ENCODE peak calls at places on chromosome 9, in seven cellular contexts. One of them, this sample, is unnamed.
A peak's percentile ranks its signal among the peaks of the same experiment; 100 is the strongest.

GRCh38 chr9:84949969-84950368 is 280.4 kb downstream of the NTRK2 start:
- DNase-seq in colonic mucosa: no peak
- DNase-seq in stimulated activated CD4-positive, alpha-beta T cell treated with anti-CD3 and anti-CD28 coated beads, Interleukin-2, amount 100 ng/mL, for 48 hours: no peak
- DNase-seq in Right ventricle myocardium inferior: no peak
- DNase-seq in activated gamma-delta T cell treated with Interleukin-2 at 50 U/mL for 16 hours: no peak
- DNase-seq in right cardiac atrium: no peak
- DNase-seq in OCI-M1: no peak
- DNase-seq in this sample: no peak

GRCh38 chr9:127430415-127430814 is 6.2 kb downstream of the ZNF79 start:
- DNase-seq in colonic mucosa: no peak
- DNase-seq in stimulated activated CD4-positive, alpha-beta T cell treated with anti-CD3 and anti-CD28 coated beads, Interleukin-2, amount 100 ng/mL, for 48 hours: no peak
- DNase-seq in Right ventricle myocardium inferior: no peak
- DNase-seq in activated gamma-delta T cell treated with Interleukin-2 at 50 U/mL for 16 hours: no peak
- DNase-seq in right cardiac atrium: no peak
- DNase-seq in OCI-M1: no peak
- DNase-seq in this sample: no peak

GRCh38 chr9:131887680-131888079 is 147.8 kb upstream of the RAPGEF1 start:
- DNase-seq in colonic mucosa: no peak
- DNase-seq in stimulated activated CD4-positive, alpha-beta T cell treated with anti-CD3 and anti-CD28 coated beads, Interleukin-2, amount 100 ng/mL, for 48 hours: no peak
- DNase-seq in Right ventricle myocardium inferior: no peak
- DNase-seq in activated gamma-delta T cell treated with Interleukin-2 at 50 U/mL for 16 hours: no peak
- DNase-seq in right cardiac atrium: no peak
- DNase-seq in OCI-M1: no peak
- DNase-seq in this sample: no peak

GRCh38 chr9:121242219-121242954 is 25.6 kb upstream of the GSN start:
- DNase-seq in colonic mucosa: no peak
- DNase-seq in stimulated activated CD4-positive, alpha-beta T cell treated with anti-CD3 and anti-CD28 coated beads, Interleukin-2, amount 100 ng/mL, for 48 hours: no peak
- DNase-seq in Right ventricle myocardium inferior: no peak
- DNase-seq in activated gamma-delta T cell treated with Interleukin-2 at 50 U/mL for 16 hours: no peak
- DNase-seq in right cardiac atrium: no peak
- DNase-seq in OCI-M1: no peak
- DNase-seq in this sample: no peak

GRCh38 chr9:134187110-134187531 is 22.8 kb upstream of the RNU6ATAC start:
- DNase-seq in colonic mucosa: no peak
- DNase-seq in stimulated activated CD4-positive, alpha-beta T cell treated with anti-CD3 and anti-CD28 coated beads, Interleukin-2, amount 100 ng/mL, for 48 hours: no peak
- DNase-seq in Right ventricle myocardium inferior: peak; percentile 58
- DNase-seq in activated gamma-delta T cell treated with Interleukin-2 at 50 U/mL for 16 hours: no peak
- DNase-seq in right cardiac atrium: peak; percentile 59
- DNase-seq in OCI-M1: no peak
- DNase-seq in this sample: no peak

GRCh38 chr9:1458503-1458902 is 408.3 kb downstream of the DMRT2 start:
- DNase-seq in colonic mucosa: no peak
- DNase-seq in stimulated activated CD4-positive, alpha-beta T cell treated with anti-CD3 and anti-CD28 coated beads, Interleukin-2, amount 100 ng/mL, for 48 hours: no peak
- DNase-seq in Right ventricle myocardium inferior: no peak
- DNase-seq in activated gamma-delta T cell treated with Interleukin-2 at 50 U/mL for 16 hours: no peak
- DNase-seq in right cardiac atrium: no peak
- DNase-seq in OCI-M1: peak; percentile 55
- DNase-seq in this sample: no peak

GRCh38 chr9:136310273-136311030 is 6.6 kb upstream of the CCDC187 start:
- DNase-seq in colonic mucosa: no peak
- DNase-seq in stimulated activated CD4-positive, alpha-beta T cell treated with anti-CD3 and anti-CD28 coated beads, Interleukin-2, amount 100 ng/mL, for 48 hours: no peak
- DNase-seq in Right ventricle myocardium inferior: peak; percentile 49
- DNase-seq in activated gamma-delta T cell treated with Interleukin-2 at 50 U/mL for 16 hours: no peak
- DNase-seq in right cardiac atrium: peak; percentile 46
- DNase-seq in OCI-M1: no peak
- DNase-seq in this sample: no peak

GRCh38 chr9:131262327-131263032 is 13.8 kb downstream of the FAM78A start:
- DNase-seq in colonic mucosa: no peak
- DNase-seq in stimulated activated CD4-positive, alpha-beta T cell treated with anti-CD3 and anti-CD28 coated beads, Interleukin-2, amount 100 ng/mL, for 48 hours: no peak
- DNase-seq in Right ventricle myocardium inferior: no peak
- DNase-seq in activated gamma-delta T cell treated with Interleukin-2 at 50 U/mL for 16 hours: no peak
- DNase-seq in right cardiac atrium: no peak
- DNase-seq in OCI-M1: no peak
- DNase-seq in this sample: peak; percentile 36

GRCh38 chr9:750264-750967 is 91.1 kb upstream of the DMRT1 start:
- DNase-seq in colonic mucosa: no peak
- DNase-seq in stimulated activated CD4-positive, alpha-beta T cell treated with anti-CD3 and anti-CD28 coated beads, Interleukin-2, amount 100 ng/mL, for 48 hours: no peak
- DNase-seq in Right ventricle myocardium inferior: no peak
- DNase-seq in activated gamma-delta T cell treated with Interleukin-2 at 50 U/mL for 16 hours: no peak
- DNase-seq in right cardiac atrium: no peak
- DNase-seq in OCI-M1: no peak
- DNase-seq in this sample: no peak

GRCh38 chr9:98856982-98857381 is 49.5 kb downstream of the GALNT12 start:
- DNase-seq in colonic mucosa: no peak
- DNase-seq in stimulated activated CD4-positive, alpha-beta T cell treated with anti-CD3 and anti-CD28 coated beads, Interleukin-2, amount 100 ng/mL, for 48 hours: no peak
- DNase-seq in Right ventricle myocardium inferior: no peak
- DNase-seq in activated gamma-delta T cell treated with Interleukin-2 at 50 U/mL for 16 hours: no peak
- DNase-seq in right cardiac atrium: no peak
- DNase-seq in OCI-M1: peak; percentile 32
- DNase-seq in this sample: no peak

GRCh38 chr9:26086396-26086795 is 408.2 kb upstream of the TUSC1 start:
- DNase-seq in colonic mucosa: no peak
- DNase-seq in stimulated activated CD4-positive, alpha-beta T cell treated with anti-CD3 and anti-CD28 coated beads, Interleukin-2, amount 100 ng/mL, for 48 hours: no peak
- DNase-seq in Right ventricle myocardium inferior: no peak
- DNase-seq in activated gamma-delta T cell treated with Interleukin-2 at 50 U/mL for 16 hours: no peak
- DNase-seq in right cardiac atrium: no peak
- DNase-seq in OCI-M1: no peak
- DNase-seq in this sample: no peak

GRCh38 chr9:13755551-13755950 is 476.1 kb upstream of the MPDZ start:
- DNase-seq in colonic mucosa: no peak
- DNase-seq in stimulated activated CD4-positive, alpha-beta T cell treated with anti-CD3 and anti-CD28 coated beads, Interleukin-2, amount 100 ng/mL, for 48 hours: no peak
- DNase-seq in Right ventricle myocardium inferior: no peak
- DNase-seq in activated gamma-delta T cell treated with Interleukin-2 at 50 U/mL for 16 hours: no peak
- DNase-seq in right cardiac atrium: no peak
- DNase-seq in OCI-M1: no peak
- DNase-seq in this sample: no peak

GRCh38 chr9:102867488-102867887 is 127.6 kb upstream of the CYLC2 start:
- DNase-seq in colonic mucosa: no peak
- DNase-seq in stimulated activated CD4-positive, alpha-beta T cell treated with anti-CD3 and anti-CD28 coated beads, Interleukin-2, amount 100 ng/mL, for 48 hours: no peak
- DNase-seq in Right ventricle myocardium inferior: no peak
- DNase-seq in activated gamma-delta T cell treated with Interleukin-2 at 50 U/mL for 16 hours: no peak
- DNase-seq in right cardiac atrium: peak; percentile 47
- DNase-seq in OCI-M1: peak; percentile 28
- DNase-seq in this sample: no peak

GRCh38 chr9:120924698-120925534 is 1.7 kb downstream of the TRAF1 start:
- DNase-seq in colonic mucosa: no peak
- DNase-seq in stimulated activated CD4-positive, alpha-beta T cell treated with anti-CD3 and anti-CD28 coated beads, Interleukin-2, amount 100 ng/mL, for 48 hours: no peak
- DNase-seq in Right ventricle myocardium inferior: no peak
- DNase-seq in activated gamma-delta T cell treated with Interleukin-2 at 50 U/mL for 16 hours: peak; percentile 32
- DNase-seq in right cardiac atrium: no peak
- DNase-seq in OCI-M1: no peak
- DNase-seq in this sample: no peak

GRCh38 chr9:111658943-111659342 is 2.5 kb upstream of the GNG10 start:
- DNase-seq in colonic mucosa: peak; percentile 38
- DNase-seq in stimulated activated CD4-positive, alpha-beta T cell treated with anti-CD3 and anti-CD28 coated beads, Interleukin-2, amount 100 ng/mL, for 48 hours: no peak
- DNase-seq in Right ventricle myocardium inferior: no peak
- DNase-seq in activated gamma-delta T cell treated with Interleukin-2 at 50 U/mL for 16 hours: no peak
- DNase-seq in right cardiac atrium: no peak
- DNase-seq in OCI-M1: no peak
- DNase-seq in this sample: no peak

GRCh38 chr9:78289474-78289873 is 7.5 kb upstream of the PSAT1 start:
- DNase-seq in colonic mucosa: no peak
- DNase-seq in stimulated activated CD4-positive, alpha-beta T cell treated with anti-CD3 and anti-CD28 coated beads, Interleukin-2, amount 100 ng/mL, for 48 hours: no peak
- DNase-seq in Right ventricle myocardium inferior: no peak
- DNase-seq in activated gamma-delta T cell treated with Interleukin-2 at 50 U/mL for 16 hours: no peak
- DNase-seq in right cardiac atrium: no peak
- DNase-seq in OCI-M1: no peak
- DNase-seq in this sample: no peak

GRCh38 chr9:125418404-125418803 is 156.8 kb downstream of the GAPVD1 start:
- DNase-seq in colonic mucosa: no peak
- DNase-seq in stimulated activated CD4-positive, alpha-beta T cell treated with anti-CD3 and anti-CD28 coated beads, Interleukin-2, amount 100 ng/mL, for 48 hours: no peak
- DNase-seq in Right ventricle myocardium inferior: no peak
- DNase-seq in activated gamma-delta T cell treated with Interleukin-2 at 50 U/mL for 16 hours: no peak
- DNase-seq in right cardiac atrium: no peak
- DNase-seq in OCI-M1: no peak
- DNase-seq in this sample: no peak

GRCh38 chr9:5879419-5880181 is 11.1 kb upstream of the MLANA start:
- DNase-seq in colonic mucosa: no peak
- DNase-seq in stimulated activated CD4-positive, alpha-beta T cell treated with anti-CD3 and anti-CD28 coated beads, Interleukin-2, amount 100 ng/mL, for 48 hours: no peak
- DNase-seq in Right ventricle myocardium inferior: no peak
- DNase-seq in activated gamma-delta T cell treated with Interleukin-2 at 50 U/mL for 16 hours: no peak
- DNase-seq in right cardiac atrium: no peak
- DNase-seq in OCI-M1: peak; percentile 100
- DNase-seq in this sample: no peak

GRCh38 chr9:136438548-136438908 is 1.1 kb downstream of the INPP5E start:
- DNase-seq in colonic mucosa: no peak
- DNase-seq in stimulated activated CD4-positive, alpha-beta T cell treated with anti-CD3 and anti-CD28 coated beads, Interleukin-2, amount 100 ng/mL, for 48 hours: no peak
- DNase-seq in Right ventricle myocardium inferior: no peak
- DNase-seq in activated gamma-delta T cell treated with Interleukin-2 at 50 U/mL for 16 hours: no peak
- DNase-seq in right cardiac atrium: no peak
- DNase-seq in OCI-M1: no peak
- DNase-seq in this sample: peak; percentile 12

GRCh38 chr9:86242012-86242411 is 17.4 kb downstream of the C9orf153 start:
- DNase-seq in colonic mucosa: peak; percentile 38
- DNase-seq in stimulated activated CD4-positive, alpha-beta T cell treated with anti-CD3 and anti-CD28 coated beads, Interleukin-2, amount 100 ng/mL, for 48 hours: no peak
- DNase-seq in Right ventricle myocardium inferior: no peak
- DNase-seq in activated gamma-delta T cell treated with Interleukin-2 at 50 U/mL for 16 hours: no peak
- DNase-seq in right cardiac atrium: no peak
- DNase-seq in OCI-M1: no peak
- DNase-seq in this sample: no peak

GRCh38 chr9:81546498-81546897 is 142.8 kb downstream of the TLE1 start:
- DNase-seq in colonic mucosa: no peak
- DNase-seq in stimulated activated CD4-positive, alpha-beta T cell treated with anti-CD3 and anti-CD28 coated beads, Interleukin-2, amount 100 ng/mL, for 48 hours: no peak
- DNase-seq in Right ventricle myocardium inferior: no peak
- DNase-seq in activated gamma-delta T cell treated with Interleukin-2 at 50 U/mL for 16 hours: no peak
- DNase-seq in right cardiac atrium: no peak
- DNase-seq in OCI-M1: no peak
- DNase-seq in this sample: no peak

GRCh38 chr9:127132921-127133647 is 10.6 kb upstream of the ANGPTL2 start:
- DNase-seq in colonic mucosa: no peak
- DNase-seq in stimulated activated CD4-positive, alpha-beta T cell treated with anti-CD3 and anti-CD28 coated beads, Interleukin-2, amount 100 ng/mL, for 48 hours: no peak
- DNase-seq in Right ventricle myocardium inferior: no peak
- DNase-seq in activated gamma-delta T cell treated with Interleukin-2 at 50 U/mL for 16 hours: no peak
- DNase-seq in right cardiac atrium: peak; percentile 73
- DNase-seq in OCI-M1: no peak
- DNase-seq in this sample: no peak

GRCh38 chr9:36207016-36207415 is 16.3 kb downstream of the CLTA start:
- DNase-seq in colonic mucosa: no peak
- DNase-seq in stimulated activated CD4-positive, alpha-beta T cell treated with anti-CD3 and anti-CD28 coated beads, Interleukin-2, amount 100 ng/mL, for 48 hours: no peak
- DNase-seq in Right ventricle myocardium inferior: no peak
- DNase-seq in activated gamma-delta T cell treated with Interleukin-2 at 50 U/mL for 16 hours: no peak
- DNase-seq in right cardiac atrium: peak; percentile 47
- DNase-seq in OCI-M1: no peak
- DNase-seq in this sample: no peak

GRCh38 chr9:130118841-130119520 is 53.2 kb upstream of the NCS1 start:
- DNase-seq in colonic mucosa: no peak
- DNase-seq in stimulated activated CD4-positive, alpha-beta T cell treated with anti-CD3 and anti-CD28 coated beads, Interleukin-2, amount 100 ng/mL, for 48 hours: no peak
- DNase-seq in Right ventricle myocardium inferior: no peak
- DNase-seq in activated gamma-delta T cell treated with Interleukin-2 at 50 U/mL for 16 hours: no peak
- DNase-seq in right cardiac atrium: no peak
- DNase-seq in OCI-M1: no peak
- DNase-seq in this sample: no peak

GRCh38 chr9:69498430-69498829 is 173.4 kb downstream of the ENTREP1 start:
- DNase-seq in colonic mucosa: no peak
- DNase-seq in stimulated activated CD4-positive, alpha-beta T cell treated with anti-CD3 and anti-CD28 coated beads, Interleukin-2, amount 100 ng/mL, for 48 hours: no peak
- DNase-seq in Right ventricle myocardium inferior: no peak
- DNase-seq in activated gamma-delta T cell treated with Interleukin-2 at 50 U/mL for 16 hours: no peak
- DNase-seq in right cardiac atrium: no peak
- DNase-seq in OCI-M1: no peak
- DNase-seq in this sample: no peak

GRCh38 chr9:88418715-88419540 is 30.7 kb downstream of the SPIN1 start:
- DNase-seq in colonic mucosa: no peak
- DNase-seq in stimulated activated CD4-positive, alpha-beta T cell treated with anti-CD3 and anti-CD28 coated beads, Interleukin-2, amount 100 ng/mL, for 48 hours: peak; percentile 2
- DNase-seq in Right ventricle myocardium inferior: no peak
- DNase-seq in activated gamma-delta T cell treated with Interleukin-2 at 50 U/mL for 16 hours: no peak
- DNase-seq in right cardiac atrium: no peak
- DNase-seq in OCI-M1: no peak
- DNase-seq in this sample: peak; percentile 2

GRCh38 chr9:127525426-127526188 is 74.3 kb downstream of the LRSAM1 start:
- DNase-seq in colonic mucosa: no peak
- DNase-seq in stimulated activated CD4-positive, alpha-beta T cell treated with anti-CD3 and anti-CD28 coated beads, Interleukin-2, amount 100 ng/mL, for 48 hours: no peak
- DNase-seq in Right ventricle myocardium inferior: peak; percentile 72
- DNase-seq in activated gamma-delta T cell treated with Interleukin-2 at 50 U/mL for 16 hours: no peak
- DNase-seq in right cardiac atrium: no peak
- DNase-seq in OCI-M1: peak; percentile 64
- DNase-seq in this sample: no peak

GRCh38 chr9:136994180-136994884 is 2.0 kb downstream of the CLIC3 start:
- DNase-seq in colonic mucosa: no peak
- DNase-seq in stimulated activated CD4-positive, alpha-beta T cell treated with anti-CD3 and anti-CD28 coated beads, Interleukin-2, amount 100 ng/mL, for 48 hours: no peak
- DNase-seq in Right ventricle myocardium inferior: no peak
- DNase-seq in activated gamma-delta T cell treated with Interleukin-2 at 50 U/mL for 16 hours: no peak
- DNase-seq in right cardiac atrium: peak; percentile 65
- DNase-seq in OCI-M1: no peak
- DNase-seq in this sample: no peak

GRCh38 chr9:128136816-128137793 is 9.6 kb upstream of the PTGES2 start:
- DNase-seq in colonic mucosa: no peak
- DNase-seq in stimulated activated CD4-positive, alpha-beta T cell treated with anti-CD3 and anti-CD28 coated beads, Interleukin-2, amount 100 ng/mL, for 48 hours: no peak
- DNase-seq in Right ventricle myocardium inferior: peak; percentile 21
- DNase-seq in activated gamma-delta T cell treated with Interleukin-2 at 50 U/mL for 16 hours: no peak
- DNase-seq in right cardiac atrium: no peak
- DNase-seq in OCI-M1: peak; percentile 44
- DNase-seq in this sample: no peak

GRCh38 chr9:105065119-105066088 is 137.4 kb upstream of the ABCA1 start:
- DNase-seq in colonic mucosa: peak; percentile 30
- DNase-seq in stimulated activated CD4-positive, alpha-beta T cell treated with anti-CD3 and anti-CD28 coated beads, Interleukin-2, amount 100 ng/mL, for 48 hours: no peak
- DNase-seq in Right ventricle myocardium inferior: no peak
- DNase-seq in activated gamma-delta T cell treated with Interleukin-2 at 50 U/mL for 16 hours: no peak
- DNase-seq in right cardiac atrium: no peak
- DNase-seq in OCI-M1: peak; percentile 42
- DNase-seq in this sample: no peak

GRCh38 chr9:126146254-126147145 is 180.1 kb upstream of the MVB12B start:
- DNase-seq in colonic mucosa: peak; percentile 29
- DNase-seq in stimulated activated CD4-positive, alpha-beta T cell treated with anti-CD3 and anti-CD28 coated beads, Interleukin-2, amount 100 ng/mL, for 48 hours: peak; percentile 8
- DNase-seq in Right ventricle myocardium inferior: no peak
- DNase-seq in activated gamma-delta T cell treated with Interleukin-2 at 50 U/mL for 16 hours: no peak
- DNase-seq in right cardiac atrium: no peak
- DNase-seq in OCI-M1: peak; percentile 1
- DNase-seq in this sample: peak; percentile 59

This sample was measured in stimulated activated naive B cell treated with anti-CD40 and anti-IgM and Interleukin-4, amounts not matched to agents 10 μg/mL and 1 μg/mL and 100 μg/mL, for 72 hours.